ENCODE peak calls at places on chromosomes 13 and 19, in four cellular contexts. R is NCI-H1105 treated with DMSO at 0.1 percent for 48 hours, O is BE2C, J is mucosa of gallbladder. X is an unnamed sample.

GRCh38 chr13:74135306-74136088 is 1.3 kb upstream of the KLF12 start:
- DNase-seq in R (peak; percentile 47), O (peak; percentile 75), J (peak; percentile 37), X (peak; percentile 87)

GRCh38 chr13:22332411-22332810 is 661.5 kb downstream of the FGF9 start:
- DNase-seq in R (no peak), O (no peak), J (no peak), X (no peak)

GRCh38 chr13:113794764-113795173 is 35.7 kb downstream of the TMEM255B start:
- DNase-seq in R (no peak), O (no peak), J (no peak), X (no peak)

GRCh38 chr13:26062853-26063444 is 11.1 kb upstream of the SHISA2 start:
- DNase-seq in R (peak; percentile 42), O (peak; percentile 27), J (peak; percentile 53), X (no peak)

GRCh38 chr19:23817519-23817918 is 58.8 kb upstream of the ZNF681 start:
- DNase-seq in R (peak; percentile 15), O (peak; percentile 49), J (peak; percentile 28), X (peak; percentile 53)

GRCh38 chr19:34237283-34237682 is 17.1 kb upstream of the GARRE1 start:
- DNase-seq in R (no peak), O (no peak), J (no peak), X (no peak)

GRCh38 chr19:54188224-54188871 is 1.0 kb downstream of the MBOAT7 start:
- DNase-seq in R (no peak), O (no peak), J (peak; percentile 51), X (no peak)

GRCh38 chr13:44237276-44237767 is 136.3 kb upstream of the SERP2 start:
- DNase-seq in R (no peak), O (no peak), J (peak; percentile 72), X (no peak)

GRCh38 chr13:91539458-91540156 is 141.2 kb downstream of the GPC5 start:
- DNase-seq in R (no peak), O (no peak), J (no peak), X (no peak)

X was measured in glutamatergic neuron.